ENCODE peak calls at places on chromosomes 11 and 22, in four cellular contexts. D, E, J and I are unnamed samples.

GRCh38 chr22:17060126-17060525 is 24.7 kb upstream of the IL17RA start:
- DNase-seq in E (no peak), J (peak; percentile 12), D (no peak), I (no peak)

GRCh38 chr11:44622190-44622650 is 56.8 kb downstream of the CD82 start:
- DNase-seq in D (no peak), J (no peak), E (no peak), I (no peak)

GRCh38 chr22:45469573-45470383 is 32.9 kb upstream of the FBLN1 start:
- DNase-seq in E (no peak), D (no peak), J (no peak), I (no peak)

GRCh38 chr22:30386960-30387848 is at the start of gene RNF215:
- DNase-seq in J (peak; percentile 54), E (no peak), D (peak; percentile 82), I (peak; percentile 96)

GRCh38 chr11:283405-284080 is 5.3 kb downstream of the NLRP6 start:
- DNase-seq in J (no peak), D (no peak), E (no peak), I (no peak)

GRCh38 chr22:30806391-30806861 is 111.8 kb downstream of the OSBP2 start:
- DNase-seq in E (no peak), D (peak; percentile 35), J (no peak), I (no peak)

GRCh38 chr11:110491577-110492352 is 62.0 kb downstream of the FDX1 start:
- DNase-seq in E (no peak), J (no peak), D (no peak), I (no peak)

GRCh38 chr22:30863161-30863833 is 105.3 kb downstream of the MORC2 start:
- DNase-seq in E (no peak), D (peak; percentile 33), J (no peak), I (no peak)

GRCh38 chr11:114478768-114479167 is 39.5 kb downstream of the REXO2 start:
- DNase-seq in J (no peak), D (peak; percentile 7), E (no peak), I (no peak)

GRCh38 chr11:115453158-115453557 is 51.1 kb downstream of the CADM1 start:
- DNase-seq in J (no peak), E (no peak), D (no peak), I (no peak)

DNA sequence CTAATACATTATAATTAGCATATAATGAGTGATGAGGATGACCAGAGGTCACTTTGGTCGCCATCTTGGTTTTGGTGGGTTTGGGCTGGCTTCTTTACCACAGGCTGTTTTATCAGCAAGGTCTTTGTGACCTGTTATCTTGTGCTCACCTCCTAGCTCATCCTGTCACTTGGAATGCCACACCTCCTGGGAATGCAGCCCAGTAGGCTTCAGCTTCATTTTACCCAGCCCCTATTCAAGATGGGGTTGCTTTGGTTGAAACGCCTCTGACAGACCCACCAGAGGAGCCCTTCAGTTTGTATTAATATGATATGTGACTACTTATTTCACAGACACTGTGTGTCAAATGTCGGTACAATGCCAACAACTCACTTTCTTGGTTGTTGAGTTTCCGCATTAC is 20.2 kb downstream of the FOLR3 start:
- DNase-seq in J (no peak), D (no peak), E (no peak), I (no peak)
- TF ChIP-seq SPI1 in J (no peak), D (no peak), E (no peak), I (no peak)

GRCh38 chr11:1450344-1450875 is 36.2 kb downstream of the MOB2 start:
- DNase-seq in E (no peak), J (no peak), D (no peak), I (no peak)
- TF ChIP-seq SPI1 in E (no peak), J (no peak), D (no peak), I (no peak)

GRCh38 chr11:95339554-95339953 is 108.6 kb upstream of the SESN3 start:
- DNase-seq in J (no peak), D (no peak), E (no peak), I (no peak)
- TF ChIP-seq SPI1 in J (no peak), D (no peak), E (no peak), I (no peak)

GRCh38 chr11:31301549-31302225 is 67.9 kb downstream of the DCDC1 start:
- DNase-seq in E (no peak), D (no peak), J (no peak), I (no peak)

GRCh38 chr11:31303644-31304043 is 65.9 kb downstream of the DCDC1 start:
- DNase-seq in J (no peak), D (no peak), E (no peak), I (no peak)
- TF ChIP-seq SPI1 in J (no peak), D (no peak), E (no peak), I (no peak)

GRCh38 chr11:17012712-17013547 is 1.3 kb downstream of the PLEKHA7 start:
- DNase-seq in D (no peak), E (no peak), J (no peak), I (no peak)

GRCh38 chr11:17013548-17014320 is 480 bp downstream of the PLEKHA7 start:
- DNase-seq in E (no peak), D (no peak), J (no peak), I (peak; percentile 47)

GRCh38 chr11:17015639-17016125 is 1.5 kb upstream of the PLEKHA7 start:
- DNase-seq in E (no peak), J (no peak), D (no peak), I (no peak)

GRCh38 chr11:17014321-17014773 is at the start of gene PLEKHA7:
- DNase-seq in E (no peak), D (no peak), J (no peak), I (peak; percentile 35)

DNA sequence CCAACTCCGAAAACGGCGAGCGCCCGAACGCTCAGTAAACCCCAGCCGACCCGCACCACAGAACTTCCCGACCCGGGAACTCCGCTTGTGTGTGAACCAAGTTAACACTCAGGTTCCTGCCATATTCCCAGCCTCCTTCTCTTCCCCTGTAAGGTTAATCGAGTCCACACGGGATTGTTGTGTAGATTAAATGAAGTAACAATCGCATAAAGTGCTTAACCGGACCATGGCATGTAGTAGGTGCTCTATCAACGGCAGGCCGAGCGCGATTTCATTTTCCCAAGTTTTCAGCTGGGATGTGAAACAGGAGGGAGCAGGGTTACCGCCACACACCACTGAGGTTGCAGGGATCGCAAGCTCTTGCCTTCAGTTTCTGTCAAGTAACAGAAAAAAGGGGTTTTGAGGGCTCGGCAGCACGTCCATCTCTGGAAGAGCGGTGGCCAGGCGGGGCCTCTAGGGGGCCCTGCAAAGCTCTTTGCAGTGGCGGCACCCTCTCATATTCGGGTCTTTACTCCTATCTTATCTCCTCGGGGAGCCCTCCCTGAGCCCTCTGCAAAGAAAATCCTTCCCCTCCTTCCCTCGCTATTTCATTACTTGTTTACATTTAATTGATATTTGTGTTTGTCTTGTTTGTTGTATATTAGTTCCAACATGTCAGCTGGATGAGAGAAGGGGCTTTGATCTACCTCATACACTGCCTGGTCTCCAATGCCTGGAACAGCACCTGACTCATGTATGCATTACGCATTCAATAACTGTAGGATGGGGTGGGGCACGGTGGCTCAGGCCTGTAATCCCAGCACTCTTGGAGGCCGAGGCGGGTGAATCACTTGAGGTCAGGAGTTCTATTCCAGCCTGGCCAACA is 792 bp upstream of the PLEKHA7 start:
- DNase-seq in E (no peak), D (peak; percentile 18), J (peak; percentile 19), I (peak; percentile 55)
- TF ChIP-seq SPI1 in E (no peak), D (no peak), J (no peak), I (no peak)

DNA sequence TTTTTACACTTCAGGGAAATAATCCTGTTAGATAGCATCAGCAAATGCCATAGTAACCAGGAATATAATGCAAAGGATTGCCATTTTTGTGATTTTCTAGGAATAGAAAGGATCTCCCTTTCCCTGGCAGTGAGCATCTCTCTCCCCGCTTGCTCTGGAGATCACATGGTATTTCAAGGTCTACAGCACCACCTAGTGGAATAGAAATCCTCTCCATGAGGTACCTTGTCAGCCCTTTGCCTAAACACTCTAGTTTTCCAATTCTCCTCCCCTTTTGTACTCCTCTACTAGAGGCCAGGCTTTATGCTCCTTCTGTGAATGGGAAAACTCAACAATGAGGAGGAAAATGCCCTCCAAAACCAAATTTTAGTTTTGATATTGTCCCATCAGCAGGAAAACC is 78.4 kb downstream of the XRRA1 start:
- DNase-seq in J (peak; percentile 48), D (peak; percentile 58), E (no peak), I (peak; percentile 18)
- TF ChIP-seq SPI1 in J (no peak), D (no peak), E (no peak), I (no peak)

GRCh38 chr11:8006349-8006977 is 19.3 kb downstream of the EIF3F start:
- DNase-seq in E (peak; percentile 7), J (peak; percentile 40), D (peak; percentile 71), I (peak; percentile 31)
- TF ChIP-seq SPI1 in E (no peak), J (no peak), D (no peak), I (no peak)

DNA sequence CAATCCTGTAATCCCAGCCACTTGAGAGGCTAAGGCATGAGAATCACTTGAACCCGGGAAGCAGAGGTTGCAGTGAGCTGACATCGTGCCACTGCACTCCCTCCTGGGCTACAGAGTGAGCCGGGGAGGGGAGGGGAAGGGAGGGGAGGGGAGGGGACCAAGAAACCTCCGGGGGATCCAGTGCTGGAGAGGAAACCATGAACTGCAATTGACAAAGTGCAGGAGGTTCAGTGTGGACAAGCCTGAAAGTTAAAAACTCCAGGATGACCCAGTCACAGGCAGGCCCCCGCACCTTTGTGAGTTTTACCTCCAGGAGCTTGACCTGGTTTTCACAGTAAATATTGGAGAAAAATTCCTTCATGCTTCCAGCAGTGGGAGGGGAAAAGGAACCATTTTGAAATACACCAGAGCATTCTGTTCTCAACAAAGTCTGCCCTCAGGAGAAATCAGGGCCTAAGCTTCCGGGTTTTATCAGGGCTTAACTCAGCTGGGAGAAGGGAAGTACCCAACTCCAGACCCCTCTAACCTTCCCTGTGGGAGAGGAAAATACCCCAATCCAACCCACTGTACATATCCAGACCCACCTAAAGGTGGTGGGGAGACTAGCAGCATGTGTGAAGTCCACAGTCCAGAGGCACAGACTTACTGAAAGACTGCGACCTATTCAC is 15.5 kb upstream of the ZFTA start:
- DNase-seq in E (no peak), D (no peak), J (no peak), I (no peak)
- TF ChIP-seq SPI1 in E (no peak), D (no peak), J (no peak), I (no peak)

GRCh38 chr11:65890324-65891179 is at the start of gene CCDC85B:
- DNase-seq in J (peak; percentile 97), D (peak; percentile 98), E (peak; percentile 77), I (peak; percentile 86)

GRCh38 chr11:65894034-65894591 is 3.6 kb downstream of the CCDC85B start:
- DNase-seq in J (peak; percentile 69), D (no peak), E (no peak), I (no peak)

GRCh38 chr11:65888163-65888814 is at the start of gene FIBP:
- DNase-seq in E (peak; percentile 83), J (peak; percentile 98), D (peak; percentile 99), I (peak; percentile 97)

GRCh38 chr11:65892661-65893317 is 2.3 kb downstream of the CCDC85B start:
- DNase-seq in D (no peak), J (no peak), E (no peak), I (no peak)

GRCh38 chr11:65891180-65892136 is 985 bp downstream of the CCDC85B start:
- DNase-seq in J (no peak), D (peak; percentile 80), E (no peak), I (no peak)
- TF ChIP-seq SPI1 in J (no peak), D (no peak), E (no peak), I (no peak)